ENCODE peak calls at places on chromosomes 5 and 9, in six cellular contexts. P, Y, V, T, S and D are unnamed samples.

GRCh38 chr5:134026521-134027202 is 21.9 kb upstream of the VDAC1 start:
- DNase-seq in P (no peak), V (no peak), S (peak; percentile 54), Y (peak; percentile 81), T (peak; percentile 62), D (peak; percentile 72)

GRCh38 chr9:137045294-137046093 is 483 bp downstream of the NPDC1 start:
- DNase-seq in P (no peak), S (no peak), Y (no peak), V (no peak), T (peak; percentile 80), D (peak; percentile 42)

GRCh38 chr9:129796029-129796910 is 6.7 kb upstream of the TOR1B start:
- DNase-seq in V (no peak), Y (no peak), S (no peak), P (no peak), T (no peak), D (no peak)

GRCh38 chr9:116271307-116271706 is 117.7 kb downstream of the PAPPA start:
- DNase-seq in Y (no peak), S (no peak), V (no peak), P (no peak), T (no peak), D (no peak)

GRCh38 chr5:69334793-69335268 is 2.2 kb upstream of the CCDC125 start:
- DNase-seq in Y (peak; percentile 88), T (peak; percentile 91), V (peak; percentile 45), S (peak; percentile 73), P (peak; percentile 65), D (peak; percentile 73)

GRCh38 chr5:170173227-170173626 is 59.6 kb upstream of the C5orf58 start:
- DNase-seq in V (no peak), P (no peak), S (no peak), Y (peak; percentile 34), T (peak; percentile 78), D (peak; percentile 17)

GRCh38 chr9:108219664-108220063 is 636.1 kb downstream of the ACTL7B start:
- DNase-seq in P (no peak), V (no peak), S (no peak), T (no peak), Y (no peak), D (no peak)

GRCh38 chr5:17990168-17990567 is 355.9 kb downstream of the TAF11L14 start:
- DNase-seq in S (no peak), P (no peak), T (no peak), Y (no peak), V (no peak), D (no peak)

GRCh38 chr5:127228540-127229184 is 61.9 kb upstream of the MEGF10 start:
- DNase-seq in P (no peak), T (peak; percentile 20), S (no peak), Y (no peak), V (no peak), D (no peak)

GRCh38 chr5:180670586-180671359 is 21.4 kb upstream of the FLT4 start:
- DNase-seq in S (peak; percentile 58), V (no peak), P (peak; percentile 45), T (peak; percentile 56), Y (peak; percentile 80), D (peak; percentile 48)

GRCh38 chr9:120212153-120212852 is 367.7 kb downstream of the CDK5RAP2 start:
- DNase-seq in Y (no peak), V (no peak), T (no peak), P (no peak), S (no peak), D (no peak)

GRCh38 chr5:40442346-40442745 is 237.4 kb upstream of the PTGER4 start:
- DNase-seq in S (no peak), V (no peak), T (peak; percentile 41), Y (no peak), P (no peak), D (peak; percentile 27)

GRCh38 chr5:57171818-57172465 is 1.9 kb upstream of the GPBP1 start:
- DNase-seq in S (no peak), Y (peak; percentile 50), V (no peak), T (no peak), P (no peak), D (no peak)

GRCh38 chr9:8686502-8686901 is 886.9 kb upstream of the DMAC1 start:
- DNase-seq in Y (no peak), T (no peak), S (no peak), P (no peak), V (no peak), D (peak; percentile 35)

GRCh38 chr5:16776611-16777251 is 159.4 kb downstream of the MYO10 start:
- DNase-seq in Y (no peak), S (no peak), P (no peak), V (no peak), T (no peak), D (peak; percentile 18)

GRCh38 chr9:37921546-37922300 is 17.8 kb upstream of the SLC25A51 start:
- DNase-seq in V (no peak), Y (no peak), P (no peak), T (no peak), S (no peak), D (peak; percentile 46)

GRCh38 chr9:137620581-137620980 is 1.8 kb downstream of the EHMT1 start:
- DNase-seq in S (no peak), P (no peak), T (no peak), Y (no peak), V (no peak), D (no peak)

GRCh38 chr5:147303251-147303650 is 68.4 kb downstream of the STK32A start:
- DNase-seq in T (peak; percentile 37), S (no peak), Y (no peak), V (no peak), P (no peak), D (peak; percentile 55)

GRCh38 chr5:76942581-76942980 is 10.3 kb upstream of the CRHBP start:
- DNase-seq in T (peak; percentile 85), S (no peak), Y (no peak), P (no peak), V (no peak), D (peak; percentile 52)

GRCh38 chr9:100498592-100498991 is 25.6 kb downstream of the TMEFF1 start:
- DNase-seq in P (no peak), T (peak; percentile 45), V (no peak), S (no peak), Y (no peak), D (peak; percentile 34)

GRCh38 chr9:133162802-133163558 is 734 bp downstream of the GBGT1 start:
- DNase-seq in Y (no peak), S (no peak), V (no peak), P (no peak), T (peak; percentile 24), D (no peak)

GRCh38 chr9:121985792-121986494 is 107.2 kb downstream of the TTLL11 start:
- DNase-seq in S (no peak), P (no peak), V (no peak), Y (no peak), T (peak; percentile 43), D (no peak)

GRCh38 chr9:102072061-102072764 is 333.8 kb upstream of the GRIN3A start:
- DNase-seq in Y (no peak), V (no peak), T (no peak), P (no peak), S (no peak), D (no peak)

GRCh38 chr5:25993701-25994100 is 1044.7 kb downstream of the CDH9 start:
- DNase-seq in Y (no peak), P (no peak), T (no peak), S (no peak), V (no peak), D (no peak)

GRCh38 chr9:36870960-36871359 is 163.1 kb downstream of the PAX5 start:
- DNase-seq in P (no peak), V (no peak), S (no peak), T (no peak), Y (no peak), D (no peak)

GRCh38 chr9:115158666-115159481 is 40.9 kb upstream of the TNC start:
- DNase-seq in T (peak; percentile 94), Y (no peak), S (no peak), P (no peak), V (no peak), D (peak; percentile 83)

GRCh38 chr9:94805585-94805984 is 79.1 kb downstream of the AOPEP start:
- DNase-seq in P (no peak), T (peak; percentile 96), V (no peak), S (no peak), Y (no peak), D (peak; percentile 85)

GRCh38 chr5:103587185-103587748 is 24.7 kb upstream of the NUDT12 start:
- DNase-seq in V (no peak), T (peak; percentile 34), P (no peak), Y (peak; percentile 58), S (no peak), D (peak; percentile 32)

GRCh38 chr5:173733831-173734491 is 117.5 kb upstream of the BOD1 start:
- DNase-seq in T (no peak), P (no peak), Y (no peak), V (no peak), S (no peak), D (no peak)

GRCh38 chr5:170886210-170886894 is 24.5 kb downstream of the RANBP17 start:
- DNase-seq in T (no peak), V (no peak), Y (no peak), S (no peak), P (no peak), D (no peak)

GRCh38 chr9:121498150-121498486 is 1.5 kb downstream of the GGTA1 start:
- DNase-seq in S (peak; percentile 14), T (peak; percentile 85), Y (peak; percentile 94), P (no peak), V (no peak), D (peak; percentile 74)

GRCh38 chr5:171201285-171201684 is 107.8 kb upstream of the TLX3 start:
- DNase-seq in S (no peak), V (no peak), T (no peak), P (no peak), Y (no peak), D (no peak)

GRCh38 chr5:76472338-76473336 is 69.6 kb downstream of the IQGAP2 start:
- DNase-seq in T (no peak), S (no peak), V (no peak), P (no peak), Y (no peak), D (no peak)